ENCODE peak calls at places on chromosome 6, in eight cellular contexts. C, E, G, V, I, D, P and M are unnamed samples.

GRCh38 chr6:106026748-106027147 is 59.4 kb upstream of the PRDM1 start:
- DNase-seq in C (no peak), E (no peak), G (no peak), V (no peak), I (no peak), D (no peak), P (no peak), M (no peak)

GRCh38 chr6:94254689-94255088 is 835.3 kb upstream of the EPHA7 start:
- DNase-seq in C (no peak), E (no peak), G (no peak), V (no peak), I (no peak), D (no peak), P (no peak), M (no peak)

GRCh38 chr6:112332274-112332673 is 14.9 kb upstream of the RFPL4B start:
- DNase-seq in C (no peak), E (peak; percentile 78), G (no peak), V (peak; percentile 34), I (peak; percentile 87), D (no peak), P (no peak), M (no peak)

GRCh38 chr6:254011-254410 is 38.3 kb upstream of the DUSP22 start:
- DNase-seq in C (no peak), E (no peak), G (no peak), V (no peak), I (no peak), D (no peak), P (no peak), M (no peak)

GRCh38 chr6:1263039-1263849 is 48.7 kb upstream of the FOXQ1 start:
- DNase-seq in C (no peak), E (peak; percentile 1), G (no peak), V (peak; percentile 14), I (no peak), D (no peak), P (no peak), M (no peak)

GRCh38 chr6:155314773-155315515 is 660 bp upstream of the TFB1M start:
- DNase-seq in C (peak; percentile 8), E (peak; percentile 92), G (peak; percentile 50), V (no peak), I (peak; percentile 48), D (no peak), P (peak; percentile 61), M (peak; percentile 65)

GRCh38 chr6:15076565-15076964 is 169.3 kb upstream of the JARID2 start:
- DNase-seq in C (no peak), E (no peak), G (no peak), V (no peak), I (no peak), D (no peak), P (no peak), M (no peak)

GRCh38 chr6:34358389-34358906 is 34.0 kb downstream of the NUDT3 start:
- DNase-seq in C (no peak), E (peak; percentile 23), G (peak; percentile 56), V (no peak), I (no peak), D (no peak), P (no peak), M (peak; percentile 72)

GRCh38 chr6:42450314-42451145 is 1.2 kb downstream of the TRERF1 start:
- DNase-seq in C (no peak), E (no peak), G (no peak), V (no peak), I (no peak), D (no peak), P (peak; percentile 46), M (peak; percentile 76)

GRCh38 chr6:72748759-72749158 is 126.9 kb downstream of the KCNQ5 start:
- DNase-seq in C (no peak), E (peak; percentile 81), G (peak; percentile 44), V (peak; percentile 44), I (peak; percentile 71), D (no peak), P (peak; percentile 32), M (no peak)

GRCh38 chr6:17600527-17601388 is 656 bp downstream of the FAM8A1 start:
- DNase-seq in C (peak; percentile 44), E (no peak), G (peak; percentile 50), V (peak; percentile 49), I (peak; percentile 2), D (peak; percentile 32), P (peak; percentile 59), M (peak; percentile 84)

GRCh38 chr6:155088856-155089255 is 93.7 kb downstream of the TIAM2 start:
- DNase-seq in C (no peak), E (no peak), G (no peak), V (no peak), I (no peak), D (no peak), P (no peak), M (no peak)

GRCh38 chr6:30681696-30682180 is 4.7 kb downstream of the PPP1R18 start:
- DNase-seq in C (no peak), E (no peak), G (no peak), V (no peak), I (no peak), D (no peak), P (no peak), M (no peak)

GRCh38 chr6:6712258-6712978 is 123.9 kb downstream of the LY86 start:
- DNase-seq in C (no peak), E (no peak), G (peak; percentile 82), V (peak; percentile 44), I (peak; percentile 92), D (no peak), P (no peak), M (no peak)

GRCh38 chr6:84166395-84166794 is 61.0 kb downstream of the CEP162 start:
- DNase-seq in C (no peak), E (no peak), G (no peak), V (no peak), I (no peak), D (no peak), P (no peak), M (no peak)

GRCh38 chr6:36702656-36703055 is 5.0 kb downstream of the RAB44 start:
- DNase-seq in C (no peak), E (no peak), G (no peak), V (no peak), I (no peak), D (no peak), P (no peak), M (no peak)

GRCh38 chr6:169415179-169415578 is 161.5 kb upstream of the THBS2 start:
- DNase-seq in C (no peak), E (no peak), G (no peak), V (no peak), I (no peak), D (no peak), P (no peak), M (no peak)

GRCh38 chr6:31378062-31378720 is 21.2 kb upstream of the HLA-B start:
- DNase-seq in C (no peak), E (no peak), G (no peak), V (no peak), I (no peak), D (no peak), P (no peak), M (no peak)

GRCh38 chr6:10725716-10726115 is 2.8 kb downstream of the TMEM14C start:
- DNase-seq in C (no peak), E (no peak), G (no peak), V (no peak), I (no peak), D (no peak), P (no peak), M (no peak)

GRCh38 chr6:35181933-35182612 is 31.7 kb upstream of the SCUBE3 start:
- DNase-seq in C (no peak), E (peak; percentile 77), G (peak; percentile 74), V (peak; percentile 50), I (peak; percentile 58), D (peak; percentile 34), P (peak; percentile 29), M (peak; percentile 80)

GRCh38 chr6:43974643-43975235 is 152.5 kb downstream of the MRPL14 start:
- DNase-seq in C (no peak), E (no peak), G (no peak), V (no peak), I (no peak), D (no peak), P (no peak), M (no peak)

GRCh38 chr6:20969551-20969950 is 435.3 kb downstream of the CDKAL1 start:
- DNase-seq in C (no peak), E (no peak), G (no peak), V (no peak), I (no peak), D (no peak), P (no peak), M (no peak)

GRCh38 chr6:111069722-111070406 is 17.4 kb upstream of the SLC16A10 start:
- DNase-seq in C (no peak), E (no peak), G (no peak), V (no peak), I (no peak), D (no peak), P (no peak), M (no peak)